ENCODE peak calls at places on chromosome X, in eight cellular contexts. P, J, Y, B, U, T, S and V are unnamed samples.

GRCh38 chrX:46965125-46965758 is 53.0 kb downstream of the JADE3 start:
- DNase-seq in P (peak; percentile 52), J (no peak), S (no peak), U (no peak), B (no peak), Y (no peak), T (no peak), V (no peak)

GRCh38 chrX:137428777-137429564 is 137.0 kb upstream of the ZIC3 start:
- DNase-seq in T (no peak), Y (no peak), U (no peak), B (no peak), J (no peak), P (no peak), S (no peak), V (no peak)

GRCh38 chrX:41734530-41734929 is 10.5 kb downstream of the GPR82 start:
- DNase-seq in B (no peak), P (peak; percentile 40), S (no peak), U (no peak), J (no peak), Y (peak; percentile 15), T (no peak), V (no peak)

GRCh38 chrX:16436348-16437188 is 213.4 kb upstream of the S100G start:
- DNase-seq in T (peak; percentile 46), B (peak; percentile 48), U (no peak), Y (peak; percentile 35), P (peak; percentile 81), J (peak; percentile 79), S (peak; percentile 88), V (peak; percentile 40)

GRCh38 chrX:53990201-53990600 is 54.1 kb downstream of the PHF8 start:
- DNase-seq in J (no peak), P (no peak), B (no peak), T (no peak), U (no peak), S (no peak), Y (no peak), V (no peak)

GRCh38 chrX:45952030-45952429 is 593.2 kb downstream of the ZNF674 start:
- DNase-seq in Y (no peak), B (no peak), U (no peak), S (no peak), P (no peak), J (no peak), T (no peak), V (no peak)

GRCh38 chrX:129793604-129794191 is 13.9 kb downstream of the SASH3 start:
- DNase-seq in S (no peak), P (no peak), T (no peak), J (no peak), B (no peak), Y (no peak), U (no peak), V (no peak)

GRCh38 chrX:68647156-68647957 is at the start of gene STARD8:
- DNase-seq in S (peak; percentile 12), U (no peak), Y (peak; percentile 76), P (peak; percentile 52), J (no peak), T (peak; percentile 52), B (no peak), V (no peak)

GRCh38 chrX:50812995-50813842 is 775 bp downstream of the SHROOM4 start:
- DNase-seq in J (peak; percentile 25), P (peak; percentile 38), S (peak; percentile 6), U (peak; percentile 41), T (peak; percentile 23), B (no peak), Y (peak; percentile 9), V (no peak)

GRCh38 chrX:90026730-90027129 is 105.0 kb downstream of the TGIF2LX start:
- DNase-seq in J (no peak), S (no peak), P (no peak), U (no peak), T (no peak), Y (no peak), B (no peak), V (no peak)

GRCh38 chrX:50082741-50083140 is 118.1 kb downstream of the AKAP4 start:
- DNase-seq in P (no peak), S (no peak), T (no peak), Y (no peak), J (no peak), B (no peak), U (no peak), V (no peak)

GRCh38 chrX:68710870-68711576 is 63.6 kb downstream of the STARD8 start:
- DNase-seq in P (peak; percentile 54), U (no peak), Y (peak; percentile 73), T (peak; percentile 28), J (no peak), S (peak; percentile 12), B (no peak), V (peak; percentile 61)

GRCh38 chrX:39759526-39760224 is 338.1 kb downstream of the BCOR start:
- DNase-seq in S (no peak), U (no peak), B (no peak), P (peak; percentile 41), Y (peak; percentile 45), J (no peak), T (peak; percentile 28), V (no peak)

GRCh38 chrX:16711219-16712115 is 1.0 kb downstream of the CTPS2 start:
- DNase-seq in B (no peak), Y (no peak), U (no peak), T (no peak), P (no peak), S (peak; percentile 25), J (no peak), V (no peak)

GRCh38 chrX:135528274-135528673 is 7.8 kb downstream of the INTS6L start:
- DNase-seq in T (no peak), Y (no peak), B (no peak), S (no peak), J (peak; percentile 39), U (no peak), P (no peak), V (no peak)

GRCh38 chrX:132171478-132171877 is 43.7 kb upstream of the FRMD7 start:
- DNase-seq in S (no peak), P (no peak), J (no peak), Y (no peak), T (no peak), B (no peak), U (no peak), V (no peak)

GRCh38 chrX:43741843-43742573 is 85.9 kb downstream of the MAOA start:
- DNase-seq in P (peak; percentile 82), T (no peak), B (no peak), U (no peak), J (no peak), S (no peak), Y (no peak), V (no peak)

GRCh38 chrX:2351999-2352995 is 148.5 kb downstream of the DHRSX start:
- DNase-seq in J (no peak), Y (peak; percentile 68), S (no peak), B (no peak), U (peak; percentile 48), T (no peak), P (peak; percentile 98), V (no peak)

GRCh38 chrX:25737540-25737939 is 400.6 kb upstream of the MAGEB18 start:
- DNase-seq in U (no peak), S (no peak), P (no peak), Y (no peak), T (no peak), B (no peak), J (no peak), V (no peak)

GRCh38 chrX:25742334-25742733 is 395.8 kb upstream of the MAGEB18 start:
- DNase-seq in Y (no peak), S (no peak), P (no peak), B (no peak), U (no peak), T (no peak), J (no peak), V (no peak)
- TF ChIP-seq CTCF in Y (no peak), S (no peak), P (no peak), B (no peak), U (no peak), T (no peak), J (no peak), V (no peak)

GRCh38 chrX:18390941-18391538 is 34.4 kb upstream of the CDKL5 start:
- DNase-seq in S (peak; percentile 67), P (peak; percentile 69), T (peak; percentile 44), Y (peak; percentile 34), U (no peak), J (peak; percentile 67), B (peak; percentile 54), V (peak; percentile 50)

GRCh38 chrX:18394477-18394876 is 30.9 kb upstream of the CDKL5 start:
- DNase-seq in B (no peak), T (no peak), P (no peak), J (no peak), S (no peak), Y (no peak), U (no peak), V (no peak)

GRCh38 chrX:18389968-18390367 is 35.4 kb upstream of the CDKL5 start:
- DNase-seq in T (no peak), P (no peak), J (no peak), U (no peak), B (no peak), Y (peak; percentile 30), S (no peak), V (no peak)
- TF ChIP-seq CTCF in T (no peak), P (peak; percentile 8), J (no peak), U (no peak), B (no peak), Y (peak; percentile 55), S (peak; percentile 26), V (no peak)

GRCh38 chrX:120380699-120381098 is 18.8 kb downstream of the ATP1B4 start:
- DNase-seq in S (no peak), T (no peak), B (peak; percentile 2), U (no peak), Y (peak; percentile 14), J (no peak), P (peak; percentile 9), V (no peak)
- TF ChIP-seq CTCF in S (peak; percentile 28), T (peak; percentile 12), B (peak; percentile 48), U (no peak), Y (peak; percentile 26), J (peak; percentile 35), P (peak; percentile 28), V (peak; percentile 14)

GRCh38 chrX:48468693-48469691 is 1.1 kb downstream of the SLC38A5 start:
- DNase-seq in P (no peak), Y (no peak), B (peak; percentile 33), S (no peak), T (no peak), U (no peak), J (peak; percentile 31), V (no peak)

GRCh38 chrX:48465336-48465933 is 4.6 kb downstream of the SLC38A5 start:
- DNase-seq in T (no peak), S (no peak), P (peak; percentile 94), B (no peak), J (no peak), Y (no peak), U (no peak), V (no peak)

GRCh38 chrX:48468247-48468671 is 1.8 kb downstream of the SLC38A5 start:
- DNase-seq in Y (no peak), J (peak; percentile 62), P (no peak), B (peak; percentile 21), S (no peak), U (no peak), T (no peak), V (no peak)

GRCh38 chrX:48467331-48467761 is 2.7 kb downstream of the SLC38A5 start:
- DNase-seq in B (no peak), Y (no peak), U (no peak), S (no peak), T (no peak), P (no peak), J (no peak), V (no peak)

DNA sequence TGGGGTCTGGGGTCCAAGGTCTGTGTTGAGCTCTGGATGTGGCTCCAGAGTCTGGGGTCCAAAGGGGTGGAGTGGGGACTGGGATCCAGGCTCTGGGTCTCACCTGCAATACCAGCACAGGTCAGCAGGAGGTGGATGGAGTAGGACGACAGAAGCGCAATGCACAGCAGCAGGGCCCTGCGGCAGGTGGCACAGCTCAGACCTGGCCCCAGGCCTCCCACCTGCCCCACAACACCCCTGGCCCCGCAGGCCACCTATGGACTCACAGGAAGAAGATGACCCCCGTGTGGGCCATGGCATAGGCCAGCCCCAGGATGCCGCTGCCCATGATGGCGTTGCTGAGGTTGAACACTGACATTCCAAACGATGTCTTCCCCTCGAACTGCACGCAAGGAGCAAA is 3.4 kb downstream of the SLC38A5 start:
- DNase-seq in T (no peak), J (no peak), Y (no peak), P (no peak), S (no peak), U (no peak), B (no peak), V (no peak)
- TF ChIP-seq CTCF in T (no peak), J (no peak), Y (no peak), P (peak; percentile 16), S (peak; percentile 33), U (no peak), B (no peak), V (peak; percentile 18)